ENCODE peak calls at places on chromosomes 4 and X, in nine cellular contexts. L, P, N, U, K, D, A, X and J are unnamed samples.

GRCh38 chr4:148823419-148823769 is 381.2 kb upstream of the NR3C2 start:
- DNase-seq in U (no peak), X (no peak), A (no peak), L (no peak), K (no peak), D (no peak), N (no peak), P (no peak), J (no peak)

GRCh38 chrX:45714864-45715263 is 514.2 kb upstream of the DIPK2B start:
- DNase-seq in A (no peak), N (peak), X (no peak), U (no peak), L (no peak), K (no peak), P (no peak), D (no peak), J (no peak)

GRCh38 chr4:75880278-75880677 is 22.0 kb downstream of the PPEF2 start:
- DNase-seq in L (no peak), K (no peak), A (no peak), N (no peak), P (no peak), D (no peak), U (no peak), X (no peak), J (no peak)

GRCh38 chr4:40736910-40737309 is 12.8 kb upstream of the NSUN7 start:
- DNase-seq in L (no peak), N (no peak), A (no peak), P (no peak), U (no peak), D (no peak), X (no peak), K (peak), J (peak)

GRCh38 chr4:110106946-110107325 is 91.5 kb downstream of the ELOVL6 start:
- DNase-seq in K (no peak), U (no peak), D (no peak), N (peak), A (no peak), X (no peak), L (no peak), P (no peak), J (no peak)

GRCh38 chr4:64584981-64585557 is 175.8 kb upstream of the TECRL start:
- DNase-seq in U (no peak), K (peak), D (no peak), X (no peak), P (no peak), N (no peak), A (no peak), L (no peak), J (peak)

GRCh38 chrX:126509917-126510316 is 42.7 kb downstream of the DCAF12L1 start:
- DNase-seq in N (no peak), A (no peak), K (no peak), X (no peak), L (no peak), P (no peak), U (no peak), D (no peak), J (no peak)

GRCh38 chrX:18884916-18885315 is 99.0 kb downstream of the PHKA2 start:
- DNase-seq in K (no peak), A (no peak), X (no peak), N (no peak), D (no peak), L (no peak), U (no peak), P (no peak), J (no peak)

GRCh38 chr4:126123933-126124332 is 809.2 kb downstream of the FAT4 start:
- DNase-seq in U (no peak), K (no peak), D (no peak), L (no peak), X (no peak), N (no peak), A (no peak), P (no peak), J (no peak)